ENCODE peak calls at places on chromosomes 5 and 9, in four cellular contexts. U is NT2/D1; G is neural progenitor cell; J is naive thymus-derived CD4-positive, alpha-beta T cell. E is an unnamed sample. For H3K36me3 and H3K4me1, the result is how much of the 10 kb centered on the place peaks cover.

GRCh38 chr5:61330879-61331406 is 1.1 kb upstream of the ZSWIM6 start:
- DNase-seq in G (peak), J (peak), U (no peak), E (peak)

GRCh38 chr5:61768692-61769281 is 436.7 kb downstream of the ZSWIM6 start:
- DNase-seq in G (peak), J (no peak), U (peak), E (peak)

GRCh38 chr5:2756764-2757163 is 5.3 kb upstream of the IRX2 start:
- DNase-seq in G (no peak), U (no peak), J (no peak), E (no peak)

GRCh38 chr9:86713970-86714369 is 233.3 kb downstream of the GAS1 start:
- DNase-seq in G (no peak), U (no peak), J (no peak), E (no peak)

GRCh38 chr9:116057371-116057770 is 96.2 kb upstream of the PAPPA start:
- DNase-seq in U (no peak), J (no peak), G (no peak), E (no peak)

GRCh38 chr5:76083555-76084495 is 642 bp downstream of the SV2C start:
- DNase-seq in J (peak), U (no peak), G (peak), E (no peak)

GRCh38 chr9:110337727-110338522 is at the start of gene TXNDC8:
- DNase-seq in U (no peak), G (no peak), J (no peak), E (no peak)

GRCh38 chr9:129703121-129703520 is 37.7 kb downstream of the PRRX2 start:
- DNase-seq in J (no peak), U (no peak), G (no peak), E (no peak)

GRCh38 chr5:62686692-62687091 is 108.1 kb downstream of the LRRC70 start:
- DNase-seq in U (no peak), G (no peak), J (no peak), E (no peak)

GRCh38 chr5:169213479-169213878 is 87.5 kb downstream of the SLIT3 start:
- DNase-seq in U (no peak), G (no peak), J (no peak), E (no peak)

DNA sequence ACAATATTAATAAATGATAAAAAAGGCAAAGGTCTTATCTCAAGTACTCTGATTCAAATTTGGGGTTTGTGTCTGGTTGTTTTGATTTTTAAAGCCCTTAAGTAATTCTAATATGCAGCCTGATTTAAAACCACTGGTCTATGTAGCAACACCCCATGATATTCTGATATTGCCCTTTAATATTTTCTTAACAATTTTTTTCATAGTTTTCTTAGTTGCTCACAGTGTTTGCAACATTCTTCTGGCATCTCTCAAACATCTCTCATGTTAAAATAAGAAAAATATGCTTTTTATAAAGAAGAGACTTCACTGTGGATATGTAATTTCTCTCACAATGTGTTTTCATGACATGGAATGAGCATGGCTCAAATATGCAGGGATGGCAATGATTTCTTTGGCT is 183.7 kb downstream of the TAF11L14 start:
- DNase-seq in G (no peak), J (no peak), U (no peak), E (no peak)
- H3K36me3 ChIP-seq in G (under half), J (under half), U (under half), E (under half)

GRCh38 chr5:37722236-37723146 is 117.3 kb downstream of the GDNF start:
- DNase-seq in J (no peak), G (no peak), U (no peak), E (no peak)
- H3K4me1 ChIP-seq in J (under half), G (under half), U (under half), E (under half)

DNA sequence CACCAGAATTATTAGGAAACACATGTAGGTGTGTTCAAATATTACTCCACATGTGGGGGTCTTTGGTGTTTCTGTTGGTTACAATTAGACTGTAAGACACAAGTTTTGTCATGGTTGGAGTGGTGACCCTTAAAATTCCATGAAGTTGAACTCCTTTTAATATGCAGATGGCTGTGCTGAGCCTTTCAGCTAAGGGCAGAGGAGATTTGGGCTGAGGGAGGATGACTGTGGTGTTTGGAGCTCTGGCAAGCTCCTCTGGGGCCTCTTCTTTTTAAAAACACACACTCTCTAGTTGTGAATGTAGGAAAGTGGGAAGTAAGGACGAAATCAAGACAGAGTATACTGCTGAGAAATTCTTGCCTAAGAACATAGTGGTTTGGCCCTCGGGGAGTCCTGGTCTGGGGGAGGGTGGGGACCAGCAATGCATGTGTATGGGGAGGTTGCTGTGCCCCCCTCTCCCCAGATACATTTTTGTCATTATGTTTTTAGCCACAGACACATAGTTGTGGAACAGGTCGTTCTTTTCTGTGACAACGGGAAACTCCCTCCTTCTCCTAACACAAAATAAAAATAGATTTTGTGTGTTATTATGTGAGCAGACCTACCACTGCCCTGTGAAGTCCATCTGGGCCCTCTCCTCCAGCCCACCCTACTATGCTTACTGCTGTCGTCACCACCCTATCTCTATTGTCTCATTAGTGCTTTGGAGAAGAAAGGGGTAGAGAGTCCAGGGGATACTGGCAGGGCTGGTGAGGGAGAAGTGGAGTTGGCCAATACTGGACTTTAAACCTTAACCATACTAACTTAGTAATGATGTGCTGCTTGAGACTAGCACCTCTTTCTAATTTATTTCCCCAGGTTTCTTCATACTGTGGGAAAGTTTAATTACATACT is 10.0 kb downstream of the SMARCA2 start:
- DNase-seq in U (no peak), J (no peak), G (no peak), E (no peak)
- H3K36me3 ChIP-seq in U (under half), J (under half), G (under half), E (under half)

GRCh38 chr9:77575785-77576184 is 72.3 kb downstream of the GNA14 start:
- DNase-seq in G (peak), U (no peak), J (no peak), E (peak)
- H3K4me1 ChIP-seq in G (under half), U (under half), J (under half), E (under half)

DNA sequence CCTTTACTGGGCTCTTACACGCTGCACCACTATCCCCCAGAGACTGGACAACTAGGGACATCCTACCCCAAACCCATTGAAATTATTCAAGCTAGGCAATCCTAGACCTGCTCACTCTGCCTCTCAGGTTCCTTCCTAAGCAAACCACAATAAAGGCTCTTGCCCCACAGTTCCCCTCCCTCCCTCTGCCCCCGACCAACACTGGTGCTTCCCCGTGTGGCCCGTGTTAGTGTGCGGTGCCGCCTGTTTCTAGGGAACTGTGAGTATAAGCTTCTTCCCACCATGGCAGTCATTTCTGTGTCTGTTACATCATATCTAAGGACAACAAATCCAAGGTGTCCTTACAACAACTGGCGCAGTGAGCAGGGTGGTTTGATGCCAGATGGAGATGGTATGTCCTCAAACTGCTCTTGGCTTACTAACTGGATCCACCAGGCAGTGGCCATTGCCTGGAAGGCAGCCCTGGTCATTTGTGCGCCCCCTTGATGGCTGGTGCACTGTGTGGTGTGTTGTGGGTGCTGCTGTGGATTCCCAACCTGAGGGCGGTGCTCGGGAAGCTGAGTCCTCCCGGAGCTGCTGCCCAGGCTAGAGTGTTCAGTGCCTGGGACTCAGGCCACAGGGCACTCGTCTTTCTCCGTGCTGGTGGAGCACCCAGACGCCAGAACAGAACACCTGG is 8.4 kb upstream of the MXD3 start:
- DNase-seq in J (no peak), G (no peak), U (no peak), E (no peak)
- H3K36me3 ChIP-seq in J (under half), G (under half), U (under half), E (under half)

GRCh38 chr5:101390317-101390908 is 487.3 kb upstream of the ST8SIA4 start:
- DNase-seq in U (peak), J (no peak), G (peak), E (peak)

GRCh38 chr5:101393795-101394450 is 490.8 kb upstream of the ST8SIA4 start:
- DNase-seq in G (no peak), U (no peak), J (no peak), E (no peak)
- H3K4me1 ChIP-seq in G (under half), U (under half), J (under half), E (under half)

E was measured in OCI-LY7.